ENCODE peak calls at places on chromosomes 11 and 22, in nine cellular contexts. E is body of pancreas, F is Peyer's patch, Q is gastrocnemius medialis, N is stomach, C is A549, A is prostate gland, U is spleen, R is adrenal gland. Z is an unnamed sample.

GRCh38 chr11:69634590-69634989 is 6.4 kb upstream of the CCND1 start:
- DNase-seq in Q (no peak), C (no peak), E (no peak), N (no peak), R (peak; percentile 87), A (no peak), F (no peak), U (no peak), Z (no peak)

GRCh38 chr11:63670738-63671321 is 346 bp downstream of the ATL3 start:
- DNase-seq in F (peak; percentile 71), A (peak; percentile 54), Q (peak; percentile 58), U (peak; percentile 90), C (peak; percentile 62), R (peak; percentile 63), E (peak; percentile 64), N (peak; percentile 72), Z (no peak)

GRCh38 chr11:61158691-61159381 is 2.4 kb downstream of the VPS37C start:
- DNase-seq in R (peak; percentile 71), N (no peak), A (peak; percentile 80), U (no peak), Q (no peak), C (no peak), E (no peak), F (no peak), Z (peak; percentile 30)

GRCh38 chr11:117959438-117960149 is 26.6 kb upstream of the IL10RA start:
- DNase-seq in C (no peak), U (no peak), R (no peak), N (no peak), A (no peak), F (no peak), Q (no peak), E (no peak), Z (no peak)

GRCh38 chr11:72589802-72590761 is 84.1 kb downstream of the PDE2A start:
- DNase-seq in F (peak; percentile 65), N (peak; percentile 47), Q (no peak), U (peak; percentile 84), R (no peak), A (no peak), C (peak; percentile 92), E (peak; percentile 69), Z (no peak)

GRCh38 chr11:73554677-73555320 is 43.1 kb downstream of the FAM168A start:
- DNase-seq in A (no peak), N (no peak), C (no peak), F (no peak), Q (no peak), U (no peak), E (no peak), R (no peak), Z (no peak)

GRCh38 chr11:57458410-57459111 is 1.8 kb upstream of the RTN4RL2 start:
- DNase-seq in E (peak; percentile 39), U (peak; percentile 82), A (no peak), R (peak; percentile 39), C (no peak), Q (no peak), N (peak; percentile 62), F (peak; percentile 69), Z (no peak)

GRCh38 chr22:42969348-42969975 is 45.5 kb downstream of the PACSIN2 start:
- DNase-seq in R (no peak), Q (no peak), F (no peak), C (no peak), E (no peak), A (no peak), N (no peak), U (no peak), Z (peak; percentile 52)

GRCh38 chr11:4459470-4459869 is 10.4 kb downstream of the OR52K2 start:
- DNase-seq in C (no peak), A (no peak), R (peak; percentile 17), E (peak; percentile 42), Q (no peak), U (peak; percentile 75), N (no peak), F (no peak), Z (no peak)

GRCh38 chr11:125235006-125235405 is 70.5 kb downstream of the PKNOX2 start:
- DNase-seq in R (no peak), C (no peak), Q (no peak), E (no peak), N (no peak), F (no peak), U (no peak), A (no peak), Z (no peak)

GRCh38 chr11:134727204-134727603 is 315.2 kb upstream of the B3GAT1 start:
- DNase-seq in C (no peak), A (no peak), N (no peak), E (no peak), U (peak; percentile 35), F (no peak), R (no peak), Q (no peak), Z (no peak)

GRCh38 chr11:75603791-75604736 is 42.0 kb downstream of the SERPINH1 start:
- DNase-seq in U (no peak), Q (no peak), F (no peak), R (peak; percentile 48), A (no peak), E (no peak), C (no peak), N (no peak), Z (no peak)

GRCh38 chr11:133810766-133811165 is 34.5 kb downstream of the SPATA19 start:
- DNase-seq in E (no peak), U (no peak), F (no peak), C (no peak), N (no peak), R (no peak), Q (no peak), A (no peak), Z (no peak)

GRCh38 chr11:93719310-93719709 is 22.0 kb downstream of the TAF1D start:
- DNase-seq in A (no peak), N (no peak), U (no peak), Q (no peak), F (no peak), C (no peak), E (no peak), R (no peak), Z (no peak)

GRCh38 chr11:92423635-92424034 is 199.0 kb downstream of the FAT3 start:
- DNase-seq in E (no peak), A (no peak), F (no peak), U (no peak), R (no peak), C (no peak), Q (no peak), N (no peak), Z (no peak)

GRCh38 chr11:1222491-1223345 is at the start of gene MUC5B:
- DNase-seq in A (no peak), U (peak; percentile 70), R (peak; percentile 75), C (peak; percentile 40), F (peak; percentile 54), Q (no peak), N (peak; percentile 64), E (peak; percentile 48), Z (peak; percentile 72)

GRCh38 chr22:47598864-47599263 is 836.4 kb downstream of the TBC1D22A start:
- DNase-seq in C (no peak), A (no peak), U (no peak), F (no peak), N (peak; percentile 7), E (no peak), Q (no peak), R (no peak), Z (peak; percentile 32)

GRCh38 chr11:10909141-10909883 is 51.5 kb upstream of the ZBED5 start:
- DNase-seq in F (no peak), E (no peak), A (no peak), C (no peak), Q (no peak), N (no peak), R (no peak), U (no peak), Z (no peak)

GRCh38 chr11:62664405-62665074 is 470 bp downstream of the C11orf98 start:
- DNase-seq in U (no peak), A (no peak), C (no peak), E (peak; percentile 76), N (peak; percentile 55), R (peak; percentile 49), Q (peak; percentile 60), F (no peak), Z (no peak)

GRCh38 chr11:10784229-10785145 is 24.2 kb downstream of the EIF4G2 start:
- DNase-seq in E (no peak), Q (no peak), N (no peak), A (no peak), U (no peak), C (no peak), F (no peak), R (no peak), Z (no peak)

GRCh38 chr11:114166897-114167323 is 107.4 kb downstream of the ZBTB16 start:
- DNase-seq in Q (peak; percentile 49), F (no peak), E (peak; percentile 70), U (no peak), C (no peak), R (peak; percentile 62), N (no peak), A (peak; percentile 77), Z (no peak)

GRCh38 chr22:38462960-38463784 is 4.7 kb upstream of the KDELR3 start:
- DNase-seq in Q (no peak), U (peak; percentile 72), E (peak; percentile 32), C (no peak), A (no peak), R (no peak), F (peak; percentile 49), N (no peak), Z (no peak)

GRCh38 chr11:112632866-112633505 is 328.2 kb upstream of the NCAM1 start:
- DNase-seq in N (no peak), U (no peak), F (no peak), E (no peak), Q (no peak), C (no peak), R (no peak), A (no peak), Z (no peak)

GRCh38 chr22:21585389-21585788 is 17.9 kb downstream of the UBE2L3 start:
- DNase-seq in R (no peak), A (no peak), C (no peak), N (no peak), U (no peak), E (no peak), Q (no peak), F (no peak), Z (no peak)
- H3K4me1 ChIP-seq in R (peaks cover 3% of the 10 kb centered on the region), A (peaks cover 15% of the 10 kb centered on the region), C (no peaks in the 10 kb centered on the region), N (peaks cover 91% of the 10 kb centered on the region), U (peaks cover 24% of the 10 kb centered on the region), E (peaks cover 43% of the 10 kb centered on the region), Q (peaks cover 33% of the 10 kb centered on the region), F (no peaks in the 10 kb centered on the region), Z (peaks cover 41% of the 10 kb centered on the region)

GRCh38 chr11:116791002-116791812 is 472 bp downstream of the APOA5 start:
- DNase-seq in R (peak; percentile 78), N (peak; percentile 86), A (peak; percentile 58), C (peak; percentile 79), Q (peak; percentile 66), U (peak; percentile 92), F (peak; percentile 86), E (peak; percentile 80), Z (peak; percentile 87)
- TF ChIP-seq POLR2A in R (no peak), N (no peak), A (no peak), C (no peak), Q (no peak), U (no peak), F (no peak), E (no peak), Z (no peak)

GRCh38 chr22:31628969-31629723 is 32.9 kb downstream of the PISD start:
- DNase-seq in A (no peak), N (no peak), C (no peak), U (peak; percentile 79), E (no peak), F (no peak), Q (no peak), R (no peak), Z (no peak)
- H3K4me1 ChIP-seq in A (peaks cover 19% of the 10 kb centered on the region), N (peaks cover 86% of the 10 kb centered on the region), C (peaks cover 10% of the 10 kb centered on the region), U (peaks cover 44% of the 10 kb centered on the region), E (peaks cover 73% of the 10 kb centered on the region), F (no peaks in the 10 kb centered on the region), Q (peaks cover 57% of the 10 kb centered on the region), R (peaks cover 39% of the 10 kb centered on the region), Z (peaks cover 65% of the 10 kb centered on the region)

GRCh38 chr11:65316979-65317786 is 2.5 kb downstream of the CDC42EP2 start:
- DNase-seq in R (peak; percentile 53), U (no peak), C (no peak), F (peak; percentile 85), A (peak; percentile 34), E (peak; percentile 54), N (peak; percentile 74), Q (peak; percentile 79), Z (peak; percentile 89)
- TF ChIP-seq POLR2A in R (no peak), U (no peak), C (no peak), F (no peak), A (no peak), E (no peak), N (no peak), Q (no peak), Z (no peak)

Z was measured in suprapubic skin.